ENCODE peak calls at places on chromosomes 1 and 21, in five cellular contexts. D is retinal pigment epithelial cell, L is dorsolateral prefrontal cortex, Z is endothelial cell, P is astrocyte of the spinal cord. X is an unnamed sample.

GRCh38 chr21:40053007-40053406 is 185.8 kb downstream of the PCP4 start:
- DNase-seq in D (no peak), L (peak), Z (no peak), P (peak), X (no peak)

GRCh38 chr1:235502601-235503332 is 1.5 kb downstream of the B3GALNT2 start:
- DNase-seq in D (no peak), L (no peak), Z (no peak), P (peak), X (no peak)

GRCh38 chr1:51203121-51203873 is 32.8 kb upstream of the RNF11 start:
- DNase-seq in D (no peak), L (no peak), Z (no peak), P (no peak), X (no peak)

GRCh38 chr1:200231787-200232222 is 178.0 kb downstream of the ZNF281 start:
- DNase-seq in D (no peak), L (no peak), Z (no peak), P (peak), X (no peak)

GRCh38 chr1:63698001-63698838 is 75.6 kb upstream of the ROR1 start:
- DNase-seq in D (no peak), L (peak), Z (no peak), P (no peak), X (no peak)

GRCh38 chr1:91559838-91560514 is 59.3 kb downstream of the CDC7 start:
- DNase-seq in D (no peak), L (no peak), Z (no peak), P (no peak), X (no peak)

GRCh38 chr1:182249201-182249676 is 142.4 kb downstream of the GLUL start:
- DNase-seq in D (no peak), L (no peak), Z (no peak), P (no peak), X (no peak)

GRCh38 chr1:156750932-156751723 is at the start of gene HDGF:
- DNase-seq in D (no peak), L (peak), Z (peak), P (no peak), X (peak)

GRCh38 chr1:41533016-41533730 is 48.7 kb upstream of the EDN2 start:
- DNase-seq in D (no peak), L (no peak), Z (no peak), P (no peak), X (no peak)

GRCh38 chr1:6497215-6497866 is 5.9 kb upstream of the PLEKHG5 start:
- DNase-seq in D (no peak), L (peak), Z (peak), P (no peak), X (no peak)

GRCh38 chr1:206633708-206634121 is 1.6 kb upstream of the DYRK3 start:
- DNase-seq in D (peak), L (no peak), Z (no peak), P (peak), X (no peak)

GRCh38 chr1:39462074-39462473 is 29.4 kb upstream of the BMP8A start:
- DNase-seq in D (no peak), L (no peak), Z (no peak), P (no peak), X (no peak)

GRCh38 chr1:67741121-67741520 is 56.1 kb downstream of the GADD45A start:
- DNase-seq in D (no peak), L (no peak), Z (no peak), P (no peak), X (no peak)

GRCh38 chr1:150582371-150582770 is 3.0 kb upstream of the MCL1 start:
- DNase-seq in D (no peak), L (no peak), Z (no peak), P (no peak), X (no peak)

GRCh38 chr1:47390843-47391242 is 25.2 kb upstream of the FOXE3 start:
- DNase-seq in D (no peak), L (no peak), Z (no peak), P (no peak), X (no peak)

GRCh38 chr1:237258871-237259270 is 216.9 kb downstream of the RYR2 start:
- DNase-seq in D (no peak), L (no peak), Z (no peak), P (no peak), X (no peak)

GRCh38 chr1:201759194-201759814 is 69.7 kb upstream of the IPO9 start:
- DNase-seq in D (no peak), L (no peak), Z (no peak), P (peak), X (no peak)

GRCh38 chr1:38000529-38001453 is 4.5 kb downstream of the FHL3 start:
- DNase-seq in D (no peak), L (no peak), Z (peak), P (peak), X (no peak)

GRCh38 chr1:203860396-203860951 is 925 bp upstream of the SNRPE start:
- DNase-seq in D (peak), L (no peak), Z (no peak), P (peak), X (no peak)

GRCh38 chr1:39632491-39633417 is 6.7 kb downstream of the HEYL start:
- DNase-seq in D (no peak), L (no peak), Z (peak), P (peak), X (peak)

GRCh38 chr1:70717211-70717610 is 306.1 kb downstream of the CTH start:
- DNase-seq in D (no peak), L (no peak), Z (no peak), P (no peak), X (no peak)

GRCh38 chr1:223242971-223243370 is 99.9 kb upstream of the TLR5 start:
- DNase-seq in D (no peak), L (no peak), Z (no peak), P (no peak), X (no peak)

GRCh38 chr1:68788762-68789161 is 291.9 kb upstream of the DEPDC1 start:
- DNase-seq in D (no peak), L (no peak), Z (no peak), P (no peak), X (no peak)

GRCh38 chr1:68796888-68797287 is 300.0 kb upstream of the DEPDC1 start:
- DNase-seq in D (no peak), L (no peak), Z (no peak), P (no peak), X (no peak)

GRCh38 chr1:68795956-68796355 is 299.1 kb upstream of the DEPDC1 start:
- DNase-seq in D (no peak), L (no peak), Z (no peak), P (peak), X (no peak)

GRCh38 chr1:68791800-68792199 is 294.9 kb upstream of the DEPDC1 start:
- DNase-seq in D (no peak), L (no peak), Z (peak), P (no peak), X (no peak)
- TF ChIP-seq CTCF in D (no peak), L (no peak), Z (no peak), P (no peak), X (no peak)

GRCh38 chr1:34639701-34640100 is 115.1 kb upstream of the GJB5 start:
- DNase-seq in D (no peak), L (no peak), Z (no peak), P (no peak), X (no peak)

GRCh38 chr1:34645109-34645688 is 109.6 kb upstream of the GJB5 start:
- DNase-seq in D (no peak), L (no peak), Z (no peak), P (no peak), X (no peak)

GRCh38 chr1:34640654-34641401 is 114.0 kb upstream of the GJB5 start:
- DNase-seq in D (no peak), L (no peak), Z (no peak), P (no peak), X (no peak)

GRCh38 chr1:34645919-34646318 is 108.9 kb upstream of the GJB5 start:
- DNase-seq in D (no peak), L (no peak), Z (no peak), P (no peak), X (no peak)

DNA sequence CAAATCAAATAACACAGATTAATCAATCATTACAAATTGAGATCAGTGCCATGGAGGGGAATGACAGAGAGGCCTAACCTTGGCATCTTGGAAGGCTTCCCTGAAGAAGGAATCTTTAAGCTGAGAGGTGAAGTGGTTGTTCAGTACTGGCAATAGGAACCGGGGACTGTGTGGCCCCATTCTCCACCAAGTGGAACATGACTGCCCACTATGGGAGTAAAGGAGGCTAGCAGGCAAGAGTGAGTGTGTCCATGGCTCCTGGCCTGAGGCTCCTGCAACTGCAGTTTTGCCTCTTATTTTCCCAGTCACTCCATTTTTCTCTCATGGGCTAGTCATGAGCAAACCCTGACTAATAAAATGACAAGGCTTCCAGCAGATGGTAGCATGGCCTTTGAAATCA is 112.2 kb upstream of the GJB5 start:
- DNase-seq in D (no peak), L (no peak), Z (peak), P (no peak), X (no peak)
- TF ChIP-seq CTCF in D (no peak), L (no peak), Z (peak), P (no peak), X (peak)

GRCh38 chr1:7905262-7905661 is 35.4 kb downstream of the TNFRSF9 start:
- DNase-seq in D (no peak), L (no peak), Z (no peak), P (no peak), X (no peak)
- TF ChIP-seq CTCF in D (no peak), L (no peak), Z (no peak), P (no peak), X (no peak)

GRCh38 chr1:33654267-33654832 is 181.9 kb downstream of the ZSCAN20 start:
- DNase-seq in D (no peak), L (no peak), Z (peak), P (peak), X (no peak)
- TF ChIP-seq CTCF in D (peak), L (no peak), Z (peak), P (peak), X (peak)

GRCh38 chr1:198605426-198605825 is 33.4 kb upstream of the PTPRC start:
- DNase-seq in D (no peak), L (no peak), Z (no peak), P (no peak), X (no peak)
- TF ChIP-seq CTCF in D (no peak), L (no peak), Z (no peak), P (no peak), X (no peak)

DNA sequence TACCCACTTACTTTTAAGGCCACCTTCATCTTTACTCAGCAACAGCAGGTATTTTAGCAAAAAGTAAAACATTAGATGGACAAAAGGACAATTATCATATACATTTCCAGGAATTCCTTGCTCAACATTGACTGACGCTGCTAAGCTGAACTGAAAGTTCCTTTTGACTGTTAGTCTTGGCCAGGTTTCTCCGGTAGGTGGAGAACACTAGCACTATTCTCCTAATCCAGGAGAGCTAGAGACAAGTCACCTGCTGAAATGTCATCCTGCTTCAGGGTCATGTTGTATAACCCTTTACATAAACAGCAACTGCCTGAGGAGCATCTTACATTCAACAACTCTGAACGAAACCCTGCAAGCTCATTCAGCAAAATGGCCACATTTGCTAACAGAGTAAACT is 109.0 kb upstream of the ESRRG start:
- DNase-seq in D (no peak), L (no peak), Z (no peak), P (no peak), X (no peak)
- TF ChIP-seq CTCF in D (peak), L (no peak), Z (no peak), P (no peak), X (no peak)

GRCh38 chr1:2602866-2603520 is 16.4 kb downstream of the PRXL2B start:
- DNase-seq in D (no peak), L (no peak), Z (no peak), P (no peak), X (no peak)
- TF ChIP-seq CTCF in D (no peak), L (no peak), Z (no peak), P (no peak), X (no peak)